ENCODE peak calls at places on chromosome 16, in ten cellular contexts. X, A, N, B, Z, R, W, T, Q and O are unnamed samples.

GRCh38 chr16:15539197-15539596 is 103.8 kb downstream of the MARF1 start:
- DNase-seq in X (no peak), A (no peak), N (peak), B (no peak), Z (no peak), R (no peak), W (no peak), T (no peak), Q (no peak), O (no peak)

GRCh38 chr16:83923581-83924365 is 24.9 kb downstream of the MLYCD start:
- DNase-seq in X (no peak), A (no peak), N (no peak), B (no peak), Z (no peak), R (no peak), W (no peak), T (no peak), Q (no peak), O (no peak)

GRCh38 chr16:48392407-48392806 is 7.2 kb upstream of the SIAH1 start:
- DNase-seq in X (no peak), A (no peak), N (no peak), B (no peak), Z (no peak), R (no peak), W (no peak), T (no peak), Q (no peak), O (no peak)

GRCh38 chr16:68707341-68708152 is 29.5 kb upstream of the CDH1 start:
- DNase-seq in X (no peak), A (no peak), N (peak), B (no peak), Z (peak), R (no peak), W (peak), T (no peak), Q (no peak), O (peak)

GRCh38 chr16:27700596-27700995 is 150.7 kb downstream of the KATNIP start:
- DNase-seq in X (no peak), A (no peak), N (no peak), B (no peak), Z (no peak), R (no peak), W (no peak), T (peak), Q (no peak), O (no peak)

GRCh38 chr16:10009691-10010090 is 172.5 kb downstream of the GRIN2A start:
- DNase-seq in X (no peak), A (no peak), N (no peak), B (no peak), Z (no peak), R (no peak), W (no peak), T (no peak), Q (no peak), O (no peak)

GRCh38 chr16:53752566-53752965 is 48.6 kb downstream of the FTO start:
- DNase-seq in X (no peak), A (no peak), N (no peak), B (no peak), Z (no peak), R (no peak), W (no peak), T (no peak), Q (no peak), O (no peak)

GRCh38 chr16:11138769-11139623 is 117.0 kb downstream of the SOCS1 start:
- DNase-seq in X (no peak), A (no peak), N (no peak), B (no peak), Z (no peak), R (no peak), W (peak), T (no peak), Q (peak), O (no peak)

GRCh38 chr16:76237471-76237870 is 39.7 kb upstream of the CNTNAP4 start:
- DNase-seq in X (no peak), A (no peak), N (no peak), B (no peak), Z (no peak), R (no peak), W (no peak), T (no peak), Q (no peak), O (no peak)

GRCh38 chr16:5862103-5863003 is 764.8 kb upstream of the EEF2KMT start:
- DNase-seq in X (no peak), A (no peak), N (no peak), B (no peak), Z (no peak), R (no peak), W (no peak), T (no peak), Q (no peak), O (no peak)

GRCh38 chr16:66692341-66692740 is 4.2 kb downstream of the CMTM4 start:
- DNase-seq in X (no peak), A (no peak), N (no peak), B (no peak), Z (no peak), R (no peak), W (peak), T (no peak), Q (no peak), O (no peak)

GRCh38 chr16:79801550-79802090 is 201.1 kb upstream of the MAF start:
- DNase-seq in X (no peak), A (no peak), N (no peak), B (no peak), Z (peak), R (no peak), W (peak), T (no peak), Q (peak), O (no peak)

GRCh38 chr16:58510097-58510775 is 5.1 kb upstream of the SETD6 start:
- DNase-seq in X (no peak), A (no peak), N (no peak), B (no peak), Z (no peak), R (no peak), W (no peak), T (no peak), Q (no peak), O (no peak)

GRCh38 chr16:2786826-2787151 is 571 bp downstream of the PRSS33 start:
- DNase-seq in X (no peak), A (no peak), N (no peak), B (no peak), Z (no peak), R (no peak), W (no peak), T (no peak), Q (no peak), O (no peak)

GRCh38 chr16:57380671-57381462 is 8.6 kb downstream of the CX3CL1 start:
- DNase-seq in X (no peak), A (no peak), N (no peak), B (no peak), Z (peak), R (no peak), W (no peak), T (no peak), Q (no peak), O (peak)

GRCh38 chr16:2319606-2320005 is 20.9 kb downstream of the ABCA3 start:
- DNase-seq in X (no peak), A (no peak), N (no peak), B (no peak), Z (no peak), R (no peak), W (no peak), T (no peak), Q (no peak), O (no peak)

GRCh38 chr16:87123356-87124001 is 193.7 kb downstream of the C16orf95 start:
- DNase-seq in X (no peak), A (no peak), N (no peak), B (no peak), Z (peak), R (no peak), W (no peak), T (no peak), Q (no peak), O (no peak)

GRCh38 chr16:57938936-57939871 is 31.7 kb downstream of the CNGB1 start:
- DNase-seq in X (no peak), A (no peak), N (peak), B (no peak), Z (peak), R (no peak), W (peak), T (peak), Q (peak), O (no peak)

GRCh38 chr16:24829153-24829552 is 16.6 kb upstream of the SLC5A11 start:
- DNase-seq in X (no peak), A (no peak), N (peak), B (no peak), Z (no peak), R (no peak), W (no peak), T (no peak), Q (no peak), O (peak)

GRCh38 chr16:89883346-89884040 is 10.1 kb downstream of the TCF25 start:
- DNase-seq in X (no peak), A (no peak), N (no peak), B (no peak), Z (no peak), R (no peak), W (no peak), T (no peak), Q (no peak), O (no peak)

GRCh38 chr16:72807287-72807686 is 240.6 kb downstream of the ZFHX3 start:
- DNase-seq in X (no peak), A (no peak), N (no peak), B (no peak), Z (no peak), R (no peak), W (no peak), T (no peak), Q (no peak), O (no peak)

GRCh38 chr16:73713817-73714495 is 582.7 kb upstream of the PSMD7 start:
- DNase-seq in X (no peak), A (no peak), N (peak), B (no peak), Z (peak), R (no peak), W (no peak), T (no peak), Q (peak), O (peak)

GRCh38 chr16:85018529-85019236 is 7.3 kb upstream of the ZDHHC7 start:
- DNase-seq in X (no peak), A (no peak), N (no peak), B (no peak), Z (no peak), R (no peak), W (peak), T (no peak), Q (no peak), O (no peak)

GRCh38 chr16:87345721-87346424 is 28.7 kb upstream of the C16orf95 start:
- DNase-seq in X (no peak), A (no peak), N (no peak), B (no peak), Z (no peak), R (no peak), W (no peak), T (no peak), Q (no peak), O (no peak)

GRCh38 chr16:13333336-13333735 is 431.9 kb downstream of the SHISA9 start:
- DNase-seq in X (no peak), A (no peak), N (no peak), B (no peak), Z (no peak), R (no peak), W (no peak), T (no peak), Q (no peak), O (no peak)

GRCh38 chr16:11395008-11395948 is 50.0 kb downstream of the RMI2 start:
- DNase-seq in X (no peak), A (no peak), N (peak), B (no peak), Z (no peak), R (no peak), W (no peak), T (no peak), Q (no peak), O (no peak)

GRCh38 chr16:12901597-12902436 is at the start of gene SHISA9:
- DNase-seq in X (peak), A (no peak), N (peak), B (no peak), Z (peak), R (no peak), W (no peak), T (no peak), Q (peak), O (no peak)

GRCh38 chr16:16021988-16022682 is 72.7 kb downstream of the ABCC1 start:
- DNase-seq in X (no peak), A (no peak), N (peak), B (peak), Z (peak), R (peak), W (peak), T (peak), Q (peak), O (peak)